ENCODE peak calls at places on chromosomes 7 and 10, in eight cellular contexts. Q, R, Z, L, N, C, K and U are unnamed samples.

GRCh38 chr10:103676851-103677417 is 178.4 kb downstream of the SH3PXD2A start:
- DNase-seq in Q (no peak), R (no peak), Z (no peak), L (no peak), N (no peak), C (no peak), K (no peak), U (no peak)

GRCh38 chr10:70331486-70332268 is 47.9 kb upstream of the NPFFR1 start:
- DNase-seq in Q (peak; percentile 94), R (peak; percentile 16), Z (peak; percentile 23), L (peak; percentile 76), N (peak; percentile 70), C (no peak), K (no peak), U (peak; percentile 37)

GRCh38 chr7:11341285-11341944 is 367.7 kb downstream of the PHF14 start:
- DNase-seq in Q (no peak), R (peak; percentile 74), Z (no peak), L (no peak), N (peak; percentile 88), C (no peak), K (no peak), U (no peak)

GRCh38 chr7:73418113-73418703 is 15.4 kb upstream of the FZD9 start:
- DNase-seq in Q (no peak), R (no peak), Z (no peak), L (no peak), N (no peak), C (no peak), K (no peak), U (no peak)

GRCh38 chr7:155699180-155699579 is 54.7 kb downstream of the RBM33 start:
- DNase-seq in Q (no peak), R (no peak), Z (no peak), L (no peak), N (no peak), C (no peak), K (no peak), U (no peak)

GRCh38 chr10:113132651-113133088 is 182.6 kb downstream of the TCF7L2 start:
- DNase-seq in Q (no peak), R (no peak), Z (no peak), L (no peak), N (no peak), C (no peak), K (no peak), U (no peak)

GRCh38 chr7:2934211-2934731 is 90.2 kb upstream of the GNA12 start:
- DNase-seq in Q (peak; percentile 59), R (no peak), Z (no peak), L (no peak), N (no peak), C (no peak), K (no peak), U (no peak)

GRCh38 chr10:97228130-97228774 is 42.5 kb upstream of the SLIT1 start:
- DNase-seq in Q (no peak), R (no peak), Z (no peak), L (no peak), N (peak; percentile 44), C (no peak), K (no peak), U (no peak)

GRCh38 chr7:32119790-32120196 is 49.6 kb upstream of the PDE1C start:
- DNase-seq in Q (no peak), R (no peak), Z (no peak), L (no peak), N (no peak), C (no peak), K (no peak), U (no peak)

GRCh38 chr10:131251146-131251541 is 60.4 kb downstream of the TCERG1L start:
- DNase-seq in Q (no peak), R (no peak), Z (no peak), L (no peak), N (no peak), C (no peak), K (no peak), U (no peak)

GRCh38 chr10:17354781-17355180 is 99.6 kb downstream of the ST8SIA6 start:
- DNase-seq in Q (no peak), R (no peak), Z (no peak), L (no peak), N (no peak), C (no peak), K (no peak), U (no peak)

GRCh38 chr7:71096341-71096740 is 35.6 kb upstream of the GALNT17 start:
- DNase-seq in Q (no peak), R (no peak), Z (no peak), L (no peak), N (peak; percentile 90), C (no peak), K (no peak), U (no peak)

GRCh38 chr7:85186083-85186520 is 754 bp downstream of the SEMA3D start:
- DNase-seq in Q (no peak), R (peak; percentile 88), Z (no peak), L (no peak), N (no peak), C (no peak), K (no peak), U (no peak)

GRCh38 chr10:19347592-19347991 is 299.0 kb downstream of the MALRD1 start:
- DNase-seq in Q (no peak), R (no peak), Z (no peak), L (no peak), N (no peak), C (no peak), K (no peak), U (no peak)

GRCh38 chr10:114874827-114875541 is 53.4 kb downstream of the FHIP2A start:
- DNase-seq in Q (no peak), R (no peak), Z (no peak), L (no peak), N (peak; percentile 5), C (no peak), K (no peak), U (no peak)

GRCh38 chr7:105003275-105003674 is 10.7 kb upstream of the KMT2E start:
- DNase-seq in Q (no peak), R (no peak), Z (no peak), L (no peak), N (peak; percentile 41), C (no peak), K (no peak), U (no peak)

GRCh38 chr10:59593768-59594167 is 115.9 kb downstream of the SLC16A9 start:
- DNase-seq in Q (no peak), R (no peak), Z (no peak), L (no peak), N (no peak), C (no peak), K (no peak), U (no peak)

GRCh38 chr7:155878250-155878649 is 66.0 kb upstream of the SHH start:
- DNase-seq in Q (no peak), R (no peak), Z (no peak), L (no peak), N (no peak), C (no peak), K (no peak), U (no peak)

GRCh38 chr10:91220954-91221696 is 662 bp downstream of the PCGF5 start:
- DNase-seq in Q (no peak), R (peak; percentile 36), Z (no peak), L (no peak), N (peak; percentile 7), C (no peak), K (no peak), U (peak; percentile 16)

GRCh38 chr10:30059209-30060107 is at the start of gene JCAD:
- DNase-seq in Q (no peak), R (peak; percentile 39), Z (peak; percentile 28), L (peak; percentile 27), N (no peak), C (peak; percentile 19), K (no peak), U (peak; percentile 14)

GRCh38 chr7:114922151-114922651 is 307 bp downstream of the MDFIC start:
- DNase-seq in Q (no peak), R (peak; percentile 72), Z (peak; percentile 33), L (no peak), N (no peak), C (peak; percentile 42), K (peak; percentile 57), U (peak; percentile 54)

GRCh38 chr10:51074238-51075028 is at the start of gene PRKG1:
- DNase-seq in Q (no peak), R (peak; percentile 36), Z (no peak), L (no peak), N (peak; percentile 42), C (no peak), K (no peak), U (no peak)

GRCh38 chr7:101986335-101986734 is 168.9 kb downstream of the CUX1 start:
- DNase-seq in Q (no peak), R (no peak), Z (no peak), L (no peak), N (peak; percentile 60), C (no peak), K (no peak), U (no peak)

GRCh38 chr10:33335550-33335799 is 1.0 kb upstream of the NRP1 start:
- DNase-seq in Q (no peak), R (peak; percentile 56), Z (no peak), L (no peak), N (no peak), C (no peak), K (no peak), U (no peak)

GRCh38 chr10:75038335-75038734 is 73.1 kb upstream of the SAMD8 start:
- DNase-seq in Q (no peak), R (no peak), Z (no peak), L (no peak), N (no peak), C (no peak), K (no peak), U (no peak)

GRCh38 chr10:69958232-69958902 is 94.3 kb upstream of the MACROH2A2 start:
- DNase-seq in Q (peak; percentile 28), R (peak; percentile 21), Z (no peak), L (peak; percentile 64), N (peak; percentile 67), C (no peak), K (peak; percentile 9), U (no peak)

GRCh38 chr10:24480447-24480846 is 243.2 kb downstream of the ARHGAP21 start:
- DNase-seq in Q (no peak), R (no peak), Z (no peak), L (no peak), N (no peak), C (no peak), K (no peak), U (no peak)

GRCh38 chr7:108589874-108590273 is 20.2 kb downstream of the DNAJB9 start:
- DNase-seq in Q (no peak), R (no peak), Z (no peak), L (no peak), N (no peak), C (no peak), K (no peak), U (no peak)